ENCODE peak calls at places on chromosomes 2 and 18, in seven cellular contexts. H is lung, N is spleen, O is fibroblast of the aortic adventitia, B is brain microvascular endothelial cell, X is hepatocyte, U is choroid plexus epithelial cell. P is an unnamed sample.

GRCh38 chr2:188291617-188292445 is at the start of gene GULP1:
- DNase-seq in H (peak), N (peak), O (peak), B (peak), X (peak), U (peak), P (peak)

GRCh38 chr18:8870528-8870927 is 165.2 kb downstream of the MTCL1 start:
- DNase-seq in H (no peak), N (no peak), O (no peak), B (no peak), X (no peak), U (no peak), P (no peak)

GRCh38 chr18:5693637-5694175 is 149.9 kb upstream of the EPB41L3 start:
- DNase-seq in H (no peak), N (no peak), O (peak), B (no peak), X (no peak), U (peak), P (no peak)

GRCh38 chr2:122531803-122532344 is 776.4 kb downstream of the TSN start:
- DNase-seq in H (no peak), N (no peak), O (no peak), B (peak), X (no peak), U (no peak), P (no peak)

GRCh38 chr2:34498561-34498960 is 899.5 kb upstream of the FAM98A start:
- DNase-seq in H (no peak), N (no peak), O (no peak), B (no peak), X (no peak), U (no peak), P (no peak)

GRCh38 chr2:37802899-37803379 is 122.1 kb upstream of the RMDN2 start:
- DNase-seq in H (no peak), N (no peak), O (peak), B (peak), X (peak), U (peak), P (no peak)

GRCh38 chr2:12890071-12890470 is 173.3 kb downstream of the TRIB2 start:
- DNase-seq in H (no peak), N (no peak), O (no peak), B (no peak), X (no peak), U (no peak), P (no peak)

GRCh38 chr2:190533968-190534309 is 583 bp downstream of the NEMP2 start:
- DNase-seq in H (no peak), N (peak), O (peak), B (no peak), X (peak), U (peak), P (peak)

GRCh38 chr18:75472906-75473305 is 45.4 kb upstream of the SMIM21 start:
- DNase-seq in H (no peak), N (no peak), O (no peak), B (no peak), X (no peak), U (no peak), P (no peak)

GRCh38 chr2:42944744-42945415 is 152.5 kb upstream of the HAAO start:
- DNase-seq in H (no peak), N (no peak), O (no peak), B (peak), X (no peak), U (peak), P (no peak)

GRCh38 chr18:29594494-29594893 is 1417.6 kb upstream of the CDH2 start:
- DNase-seq in H (no peak), N (no peak), O (no peak), B (no peak), X (no peak), U (no peak), P (no peak)

GRCh38 chr2:40106061-40106460 is 327.0 kb upstream of the THUMPD2 start:
- DNase-seq in H (no peak), N (no peak), O (no peak), B (no peak), X (no peak), U (no peak), P (no peak)

GRCh38 chr18:41395695-41396094 is 559.3 kb upstream of the PIK3C3 start:
- DNase-seq in H (no peak), N (no peak), O (no peak), B (peak), X (peak), U (peak), P (no peak)

GRCh38 chr18:79328917-79329316 is 66.8 kb upstream of the NFATC1 start:
- DNase-seq in H (no peak), N (no peak), O (no peak), B (no peak), X (no peak), U (no peak), P (no peak)

GRCh38 chr2:198347936-198348335 is 543.5 kb downstream of the PLCL1 start:
- DNase-seq in H (no peak), N (no peak), O (no peak), B (peak), X (no peak), U (no peak), P (no peak)

GRCh38 chr2:197309369-197310231 is 980 bp downstream of the ANKRD44 start:
- DNase-seq in H (peak), N (peak), O (no peak), B (no peak), X (peak), U (no peak), P (peak)

GRCh38 chr18:6412933-6413472 is 1.7 kb downstream of the L3MBTL4 start:
- DNase-seq in H (no peak), N (no peak), O (no peak), B (no peak), X (no peak), U (no peak), P (no peak)

GRCh38 chr2:110220193-110220564 is 7.8 kb upstream of the MTLN start:
- DNase-seq in H (no peak), N (no peak), O (no peak), B (no peak), X (no peak), U (no peak), P (no peak)

GRCh38 chr2:232400244-232401015 is 6.2 kb upstream of the ALPG start:
- DNase-seq in H (no peak), N (no peak), O (no peak), B (no peak), X (no peak), U (no peak), P (no peak)

GRCh38 chr2:13284688-13285087 is 568.0 kb downstream of the TRIB2 start:
- DNase-seq in H (no peak), N (no peak), O (no peak), B (no peak), X (no peak), U (no peak), P (no peak)

GRCh38 chr2:16184945-16185660 is 244.8 kb downstream of the MYCN start:
- DNase-seq in H (no peak), N (no peak), O (no peak), B (no peak), X (no peak), U (no peak), P (no peak)
- TF ChIP-seq CTCF in H (no peak), N (no peak), O (no peak), B (no peak), X (no peak), U (no peak), P (no peak)

GRCh38 chr2:24592436-24593100 is 101.5 kb downstream of the NCOA1 start:
- DNase-seq in H (no peak), N (no peak), O (no peak), B (no peak), X (no peak), U (no peak), P (no peak)
- H3K4me3 ChIP-seq in H (no peak), N (no peak), O (no peak), B (no peak), X (no peak), U (no peak), P (no peak)

DNA sequence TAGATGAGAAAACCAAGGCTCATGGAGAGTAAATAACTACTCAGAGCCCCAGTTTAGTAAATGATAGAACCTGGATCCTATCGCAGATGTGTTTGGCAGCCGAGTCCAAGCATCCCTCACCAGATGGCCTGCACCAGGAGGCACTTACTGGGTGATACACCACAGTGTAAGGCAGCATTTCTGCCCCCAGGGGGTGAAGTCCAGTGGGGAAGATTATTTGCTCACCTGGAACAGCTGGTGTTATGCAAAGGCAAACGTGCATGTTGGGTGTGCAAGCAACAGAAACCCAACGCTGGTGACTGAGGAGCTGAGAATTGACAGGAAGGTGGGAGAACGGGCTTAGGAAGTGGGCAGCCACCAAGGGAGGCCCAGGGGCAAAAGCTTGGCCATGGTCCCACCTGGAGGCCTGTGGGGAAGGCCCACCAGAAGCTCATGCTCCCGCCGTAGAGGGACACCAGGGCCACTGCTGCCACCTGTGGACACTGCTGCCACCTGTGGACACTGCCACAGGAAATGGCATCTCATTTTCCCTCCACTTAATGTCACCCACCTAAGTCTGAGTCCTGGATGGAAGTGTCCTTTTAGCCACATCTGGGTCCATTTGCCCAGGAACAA is 100.6 kb downstream of the TFCP2L1 start:
- DNase-seq in H (no peak), N (no peak), O (no peak), B (no peak), X (no peak), U (no peak), P (no peak)
- TF ChIP-seq CTCF in H (no peak), N (no peak), O (no peak), B (no peak), X (no peak), U (no peak), P (no peak)

GRCh38 chr2:218271487-218271797 is 1.1 kb downstream of the PNKD start:
- DNase-seq in H (no peak), N (no peak), O (no peak), B (no peak), X (peak), U (no peak), P (no peak)

GRCh38 chr2:218273908-218274249 is 3.6 kb downstream of the PNKD start:
- DNase-seq in H (no peak), N (no peak), O (no peak), B (no peak), X (no peak), U (no peak), P (no peak)

GRCh38 chr2:218272531-218273212 is 2.4 kb downstream of the PNKD start:
- DNase-seq in H (peak), N (peak), O (peak), B (peak), X (peak), U (peak), P (peak)

GRCh38 chr2:218270721-218271486 is 585 bp downstream of the PNKD start:
- DNase-seq in H (no peak), N (no peak), O (no peak), B (no peak), X (peak), U (no peak), P (no peak)

DNA sequence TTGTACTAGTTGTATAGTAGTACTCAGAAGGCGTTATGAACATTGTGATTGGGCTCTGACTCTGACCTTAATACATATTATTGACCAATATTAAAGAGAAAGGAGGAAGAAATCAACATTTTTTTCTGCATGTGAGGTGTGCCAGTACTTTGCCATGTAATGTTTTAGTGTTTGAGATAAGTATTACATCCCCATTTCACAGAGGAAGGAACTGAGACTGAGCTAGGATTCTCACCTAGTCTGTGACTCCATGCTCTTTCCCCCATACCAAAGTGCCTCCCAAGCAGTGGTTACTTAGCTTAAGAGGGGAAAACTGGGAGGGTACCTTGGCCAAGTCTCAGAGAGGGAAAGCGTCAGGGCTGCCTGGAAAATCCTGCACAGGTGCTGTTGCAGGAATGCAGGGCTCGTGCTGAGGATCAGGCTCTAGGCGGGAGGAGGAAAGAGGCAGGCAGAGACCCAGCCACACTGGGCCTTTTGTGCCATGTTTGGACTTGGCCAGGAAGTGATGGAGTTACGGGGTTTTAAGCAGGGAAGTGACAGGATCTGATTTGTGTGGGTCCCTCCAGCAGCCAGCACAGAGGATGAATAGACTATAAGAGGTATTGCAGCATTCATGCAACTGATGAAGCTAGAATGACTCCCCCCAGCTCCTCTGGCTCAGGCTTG is 1.7 kb downstream of the PNKD start:
- DNase-seq in H (no peak), N (no peak), O (no peak), B (no peak), X (no peak), U (no peak), P (no peak)
- H3K4me3 ChIP-seq in H (no peak), N (no peak), O (peak), B (no peak), X (no peak), U (no peak), P (no peak)

GRCh38 chr2:23505218-23505983 is 120.4 kb downstream of the KLHL29 start:
- DNase-seq in H (no peak), N (no peak), O (no peak), B (no peak), X (no peak), U (no peak), P (no peak)
- TF ChIP-seq CTCF in H (no peak), N (no peak), O (no peak), B (peak), X (no peak), U (no peak), P (peak)

GRCh38 chr18:23844991-23845680 is 155.9 kb downstream of the LAMA3 start:
- DNase-seq in H (no peak), N (no peak), O (peak), B (no peak), X (peak), U (peak), P (no peak)

GRCh38 chr18:23849141-23849540 is 159.9 kb downstream of the LAMA3 start:
- DNase-seq in H (no peak), N (no peak), O (no peak), B (no peak), X (no peak), U (no peak), P (no peak)

GRCh38 chr18:23850215-23850614 is 161.0 kb downstream of the LAMA3 start:
- DNase-seq in H (no peak), N (no peak), O (no peak), B (no peak), X (no peak), U (no peak), P (no peak)

GRCh38 chr18:23845988-23846630 is 156.9 kb downstream of the LAMA3 start:
- DNase-seq in H (no peak), N (no peak), O (no peak), B (no peak), X (no peak), U (no peak), P (no peak)

GRCh38 chr18:23847321-23847986 is 158.2 kb downstream of the LAMA3 start:
- DNase-seq in H (no peak), N (no peak), O (no peak), B (no peak), X (no peak), U (no peak), P (no peak)
- H3K4me3 ChIP-seq in H (no peak), N (no peak), O (no peak), B (no peak), X (no peak), U (no peak), P (no peak)

GRCh38 chr2:207142461-207142860 is 23.3 kb downstream of the KLF7 start:
- DNase-seq in H (no peak), N (no peak), O (peak), B (no peak), X (no peak), U (no peak), P (no peak)
- TF ChIP-seq CTCF in H (no peak), N (peak), O (no peak), B (peak), X (peak), U (peak), P (peak)

GRCh38 chr18:55301196-55301540 is 286.8 kb downstream of the TCF4 start:
- DNase-seq in H (no peak), N (no peak), O (no peak), B (no peak), X (no peak), U (peak), P (no peak)
- H3K4me3 ChIP-seq in H (no peak), N (no peak), O (no peak), B (no peak), X (peak), U (peak), P (peak)

DNA sequence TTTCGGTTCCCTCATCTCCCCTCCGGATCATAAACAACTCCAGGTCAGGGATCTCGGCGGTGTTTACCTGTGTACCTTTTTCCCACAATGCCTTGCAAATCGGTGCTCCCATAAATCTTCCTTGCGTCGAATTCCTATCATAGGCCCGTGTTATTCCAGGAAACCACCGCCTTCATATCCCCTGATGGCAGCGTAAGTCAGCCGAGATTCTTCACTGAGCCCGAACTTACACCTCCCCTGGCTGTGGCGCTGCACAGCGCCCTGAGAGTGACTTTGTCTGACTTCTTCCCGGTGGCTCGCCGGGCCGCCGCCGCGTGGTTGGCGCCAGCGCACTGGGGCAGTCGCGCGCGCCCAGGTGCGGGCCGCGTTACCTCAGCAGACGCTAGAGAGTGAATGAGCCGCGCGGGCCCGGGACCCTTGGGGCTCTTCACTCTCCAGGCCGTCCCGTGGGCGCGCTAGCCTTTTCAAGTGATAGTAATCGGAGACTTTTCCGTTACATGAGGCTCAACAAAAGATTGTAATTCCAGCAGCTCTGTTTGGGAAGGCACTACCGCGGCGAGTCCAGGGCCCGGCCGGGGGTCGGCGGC is 101.6 kb downstream of the SPTBN1 start:
- DNase-seq in H (peak), N (peak), O (peak), B (no peak), X (peak), U (no peak), P (peak)
- TF ChIP-seq CTCF in H (no peak), N (peak), O (no peak), B (peak), X (peak), U (no peak), P (no peak)

GRCh38 chr18:46939998-46940571 is 22.7 kb downstream of the KATNAL2 start:
- DNase-seq in H (no peak), N (no peak), O (peak), B (no peak), X (no peak), U (no peak), P (no peak)

GRCh38 chr18:46942646-46943045 is 25.2 kb downstream of the KATNAL2 start:
- DNase-seq in H (no peak), N (no peak), O (no peak), B (no peak), X (no peak), U (no peak), P (no peak)

DNA sequence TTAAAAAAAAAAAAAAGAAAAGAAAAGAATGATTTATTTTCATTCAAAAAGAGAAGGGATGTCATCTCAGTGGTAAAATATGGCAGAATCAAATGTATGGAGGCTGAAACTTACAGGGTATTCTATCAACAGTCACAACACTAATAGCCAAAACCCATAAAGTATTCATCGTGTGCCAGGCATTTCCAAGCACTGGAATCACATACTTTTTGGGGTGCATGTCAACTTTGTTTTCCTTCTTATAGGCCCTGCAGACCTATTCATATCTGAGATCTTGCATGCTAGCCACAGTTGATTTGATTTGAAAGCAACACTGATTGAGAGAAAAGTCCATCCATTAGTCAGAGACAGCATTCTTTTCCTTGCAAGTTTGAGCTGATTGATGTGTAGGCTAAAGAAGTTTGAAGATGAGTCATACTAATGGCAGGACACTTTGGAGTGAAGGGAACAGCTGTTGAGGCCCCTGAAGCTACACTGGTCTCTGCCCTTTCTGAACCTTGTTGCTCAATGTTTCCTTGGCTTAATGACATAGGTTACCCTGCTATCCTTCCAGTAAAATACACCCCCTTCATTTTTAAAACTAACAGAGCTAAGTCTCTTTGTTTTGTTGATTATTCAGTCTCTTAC is 22.0 kb downstream of the KATNAL2 start:
- DNase-seq in H (no peak), N (no peak), O (peak), B (peak), X (peak), U (peak), P (no peak)
- H3K4me3 ChIP-seq in H (no peak), N (no peak), O (no peak), B (no peak), X (no peak), U (no peak), P (no peak)